ENCODE peak calls at places on chromosomes 6 and 20, in four cellular contexts. S, Z, M and X are unnamed samples.

GRCh38 chr6:149934249-149935156 is 7.3 kb upstream of the ULBP2 start:
- DNase-seq in Z (peak; percentile 65), M (no peak), S (peak; percentile 77), X (peak; percentile 61)

GRCh38 chr6:34648808-34649207 is 47.8 kb downstream of the ILRUN start:
- DNase-seq in Z (no peak), M (no peak), S (no peak), X (no peak)

GRCh38 chr20:32920530-32921298 is 62.0 kb downstream of the EFCAB8 start:
- DNase-seq in S (no peak), Z (no peak), M (no peak), X (no peak)

GRCh38 chr6:298233-299049 is 6.2 kb downstream of the DUSP22 start:
- DNase-seq in M (no peak), Z (no peak), S (no peak), X (no peak)

GRCh38 chr20:61604494-61604893 is 352.4 kb downstream of the CDH4 start:
- DNase-seq in Z (no peak), M (no peak), S (no peak), X (no peak)

GRCh38 chr6:79610301-79611009 is 20.7 kb upstream of the SH3BGRL2 start:
- DNase-seq in Z (no peak), M (no peak), S (no peak), X (no peak)

GRCh38 chr20:36334281-36335075 is 28.3 kb downstream of the DLGAP4 start:
- DNase-seq in S (no peak), M (no peak), Z (no peak), X (no peak)

GRCh38 chr6:3501826-3502505 is 45.1 kb upstream of the SLC22A23 start:
- DNase-seq in Z (no peak), M (no peak), S (no peak), X (no peak)

GRCh38 chr20:58907481-58908137 is 55.1 kb downstream of the GNAS start:
- DNase-seq in Z (peak; percentile 72), M (no peak), S (peak; percentile 99), X (peak; percentile 79)

GRCh38 chr20:63946986-63947637 is 9.1 kb downstream of the UCKL1 start:
- DNase-seq in Z (no peak), M (no peak), S (no peak), X (no peak)

GRCh38 chr20:59006864-59007757 is at the start of gene CTSZ:
- DNase-seq in S (no peak), Z (peak; percentile 32), M (no peak), X (peak; percentile 96)

GRCh38 chr6:112416885-112417284 is 69.8 kb downstream of the RFPL4B start:
- DNase-seq in Z (no peak), M (no peak), S (no peak), X (no peak)

GRCh38 chr20:58694241-58695083 is 1.9 kb downstream of the NPEPL1 start:
- DNase-seq in Z (no peak), M (no peak), S (no peak), X (no peak)

GRCh38 chr6:154432533-154433476 is 76.2 kb upstream of the IPCEF1 start:
- DNase-seq in Z (no peak), M (no peak), S (no peak), X (peak; percentile 54)

GRCh38 chr6:85660181-85660611 is 17.5 kb upstream of the SYNCRIP start:
- DNase-seq in S (peak; percentile 98), Z (peak; percentile 70), M (no peak), X (no peak)

GRCh38 chr6:137926207-137926731 is 59.2 kb downstream of the TNFAIP3 start:
- DNase-seq in Z (no peak), S (peak; percentile 92), M (peak; percentile 23), X (peak; percentile 57)

GRCh38 chr6:87847135-87847829 is 145.2 kb upstream of the AKIRIN2 start:
- DNase-seq in S (no peak), M (no peak), Z (no peak), X (no peak)

GRCh38 chr6:87846446-87846845 is 144.4 kb upstream of the AKIRIN2 start:
- DNase-seq in Z (no peak), S (no peak), M (no peak), X (no peak)

GRCh38 chr6:87847830-87848210 is 145.8 kb upstream of the AKIRIN2 start:
- DNase-seq in S (no peak), M (no peak), Z (no peak), X (no peak)

GRCh38 chr6:87851674-87852260 is 149.7 kb upstream of the AKIRIN2 start:
- DNase-seq in M (no peak), S (no peak), Z (no peak), X (no peak)

GRCh38 chr6:87848616-87849015 is 146.6 kb upstream of the AKIRIN2 start:
- DNase-seq in Z (no peak), M (no peak), S (no peak), X (no peak)
- TF ChIP-seq MAFK in Z (no peak), M (no peak), S (no peak), X (no peak)

DNA sequence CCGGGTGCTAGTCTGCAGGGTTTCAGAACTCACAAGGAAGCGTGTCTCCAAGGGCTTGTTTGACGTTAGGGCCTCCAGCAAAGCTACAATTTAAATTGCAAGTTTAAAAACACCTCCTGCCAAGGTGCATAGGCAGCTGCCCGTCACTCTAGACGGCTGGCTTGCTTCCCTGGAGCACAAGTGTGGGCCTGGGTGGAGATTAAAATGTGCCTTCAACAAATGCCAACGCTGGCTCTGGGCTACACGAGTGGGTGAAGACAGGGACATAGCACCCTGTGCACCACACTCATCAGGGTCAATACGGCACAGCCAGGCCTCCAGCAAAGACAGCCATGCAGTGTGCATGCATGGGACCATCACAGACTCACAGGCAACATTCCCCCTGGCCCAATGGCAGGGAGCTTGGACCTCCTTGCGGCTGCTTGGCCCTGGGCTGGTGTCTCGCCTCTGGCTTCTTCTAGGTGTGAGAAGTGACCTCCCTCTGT is 48.4 kb upstream of the FRMD1 start:
- DNase-seq in S (no peak), Z (no peak), M (no peak), X (no peak)
- TF ChIP-seq MAFK in S (no peak), Z (no peak), M (no peak), X (no peak)

GRCh38 chr6:125166711-125167110 is 13.1 kb downstream of the TPD52L1 start:
- DNase-seq in S (no peak), M (no peak), Z (no peak), X (no peak)

GRCh38 chr6:125170376-125170775 is 16.8 kb downstream of the TPD52L1 start:
- DNase-seq in M (no peak), S (peak; percentile 59), Z (no peak), X (no peak)

GRCh38 chr6:125165256-125165655 is 11.7 kb downstream of the TPD52L1 start:
- DNase-seq in Z (no peak), S (peak; percentile 40), M (no peak), X (no peak)

GRCh38 chr6:125169522-125169921 is 15.9 kb downstream of the TPD52L1 start:
- DNase-seq in Z (no peak), M (no peak), S (no peak), X (peak; percentile 43)

DNA sequence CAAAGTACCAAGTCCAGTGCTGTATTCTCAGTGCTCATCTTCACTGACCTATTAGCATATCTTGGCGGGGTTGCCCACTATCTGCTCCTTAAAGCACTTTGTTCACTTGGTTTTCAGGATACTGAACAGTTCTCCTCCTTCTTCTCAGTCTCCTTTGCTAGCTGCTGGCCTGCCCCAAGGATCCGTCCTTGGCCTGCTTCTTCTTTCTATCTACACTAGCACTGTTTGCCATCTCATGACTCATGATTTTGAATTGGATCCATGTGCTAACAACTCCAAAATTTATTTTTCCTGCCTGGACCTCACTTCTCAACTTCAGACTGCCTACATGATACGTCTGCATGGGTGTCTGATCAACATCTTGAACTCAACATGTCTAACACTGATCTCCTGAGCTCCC is 15.5 kb downstream of the TPD52L1 start:
- DNase-seq in S (peak; percentile 50), M (no peak), Z (no peak), X (no peak)
- TF ChIP-seq MAFK in S (no peak), M (no peak), Z (no peak), X (no peak)

DNA sequence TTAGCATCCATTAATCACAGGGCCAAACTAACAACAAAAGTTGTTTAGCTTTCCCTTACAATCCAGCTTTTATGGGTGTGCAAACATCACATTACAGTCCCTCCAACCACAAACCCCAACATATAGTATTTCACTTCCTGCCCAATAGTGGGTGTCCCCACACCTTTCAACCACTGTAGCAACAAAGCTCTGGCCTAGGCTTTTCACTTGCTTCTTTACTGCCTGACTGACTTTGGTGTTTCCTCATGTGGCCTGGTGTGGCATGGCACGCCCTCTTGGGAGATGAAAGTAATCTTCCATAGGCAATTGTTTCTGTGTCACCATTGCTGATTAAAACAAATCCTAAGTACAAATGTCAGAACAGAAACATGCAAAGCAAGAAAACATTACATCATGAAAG is 46.3 kb downstream of the MCM8 start:
- DNase-seq in Z (peak; percentile 35), S (no peak), M (no peak), X (no peak)
- TF ChIP-seq MAFK in Z (no peak), S (no peak), M (no peak), X (no peak)

GRCh38 chr20:24102290-24102689 is 113.7 kb upstream of the GGTLC1 start:
- DNase-seq in Z (peak; percentile 63), S (no peak), M (peak; percentile 23), X (peak; percentile 1)

GRCh38 chr20:24097506-24098245 is 109.1 kb upstream of the GGTLC1 start:
- DNase-seq in M (no peak), S (no peak), Z (no peak), X (no peak)

GRCh38 chr20:24098886-24099285 is 110.3 kb upstream of the GGTLC1 start:
- DNase-seq in M (no peak), Z (peak; percentile 27), S (peak; percentile 17), X (no peak)

GRCh38 chr20:24102749-24103148 is 114.2 kb upstream of the GGTLC1 start:
- DNase-seq in M (no peak), S (no peak), Z (peak; percentile 47), X (no peak)

GRCh38 chr20:24100370-24101011 is 111.9 kb upstream of the GGTLC1 start:
- DNase-seq in S (peak; percentile 47), Z (peak; percentile 77), M (no peak), X (peak; percentile 41)
- TF ChIP-seq MAFK in S (no peak), Z (no peak), M (no peak), X (no peak)